ENCODE peak calls at places on chromosomes 4 and X, in nine cellular contexts. Y is H9; C is epithelial cell of proximal tubule; G is BE2C; K is cardiac muscle cell; V is brain microvascular endothelial cell; N is AG09309; O is ovary; I is CD8-positive, alpha-beta T cell. M is an unnamed sample.
A peak's percentile ranks its signal among the peaks of the same experiment; 100 is the strongest.

GRCh38 chrX:107775000-107775733 is 420 bp downstream of the TSC22D3 start:
- DNase-seq in Y (no peak), C (no peak), G (no peak), K (no peak), V (no peak), N (no peak), O (no peak), I (no peak), M (no peak)

GRCh38 chrX:97850911-97851310 is 967.2 kb downstream of the RPA4 start:
- DNase-seq in Y (no peak), C (no peak), G (no peak), K (no peak), V (no peak), N (no peak), O (no peak), I (no peak), M (no peak)

GRCh38 chr4:154467886-154468285 is 23.7 kb downstream of the DCHS2 start:
- DNase-seq in Y (no peak), C (no peak), G (no peak), K (no peak), V (no peak), N (no peak), O (no peak), I (no peak), M (no peak)

GRCh38 chr4:110587666-110588285 is 35.1 kb downstream of the PITX2 start:
- DNase-seq in Y (peak; percentile 59), C (no peak), G (no peak), K (no peak), V (no peak), N (no peak), O (no peak), I (no peak), M (no peak)

GRCh38 chr4:25552580-25553271 is 102.9 kb upstream of the SLC34A2 start:
- DNase-seq in Y (no peak), C (no peak), G (no peak), K (peak; percentile 11), V (no peak), N (no peak), O (no peak), I (no peak), M (no peak)

GRCh38 chrX:120457766-120458180 is 11.3 kb downstream of the LAMP2 start:
- DNase-seq in Y (no peak), C (peak; percentile 62), G (no peak), K (peak; percentile 81), V (peak; percentile 43), N (peak; percentile 67), O (no peak), I (no peak), M (no peak)

GRCh38 chr4:129455462-129455861 is 359.5 kb downstream of the C4orf33 start:
- DNase-seq in Y (no peak), C (no peak), G (peak; percentile 78), K (peak; percentile 1), V (no peak), N (no peak), O (no peak), I (no peak), M (no peak)

GRCh38 chrX:12269484-12269883 is 131.2 kb downstream of the FRMPD4 start:
- DNase-seq in Y (no peak), C (no peak), G (no peak), K (no peak), V (no peak), N (no peak), O (no peak), I (no peak), M (no peak)

GRCh38 chr4:134201216-134202098 is at the start of gene PABPC4L:
- DNase-seq in Y (peak; percentile 62), C (no peak), G (peak; percentile 68), K (peak; percentile 89), V (peak; percentile 48), N (no peak), O (peak; percentile 12), I (no peak), M (peak; percentile 30)

GRCh38 chr4:182142146-182143085 is 100.8 kb upstream of the TENM3 start:
- DNase-seq in Y (peak; percentile 70), C (no peak), G (no peak), K (peak; percentile 58), V (no peak), N (no peak), O (no peak), I (no peak), M (peak; percentile 32)

GRCh38 chr4:145533011-145533410 is 51.4 kb downstream of the SMAD1 start:
- DNase-seq in Y (no peak), C (no peak), G (no peak), K (no peak), V (no peak), N (no peak), O (no peak), I (no peak), M (no peak)

GRCh38 chrX:17967888-17968287 is 106.8 kb upstream of the RAI2 start:
- DNase-seq in Y (no peak), C (no peak), G (no peak), K (no peak), V (no peak), N (no peak), O (no peak), I (no peak), M (no peak)

GRCh38 chr4:7333024-7333780 is 101.5 kb downstream of the PSAPL1 start:
- DNase-seq in Y (no peak), C (no peak), G (no peak), K (no peak), V (no peak), N (no peak), O (no peak), I (no peak), M (no peak)

GRCh38 chr4:85708468-85708867 is 233.5 kb downstream of the ARHGAP24 start:
- DNase-seq in Y (no peak), C (no peak), G (no peak), K (peak; percentile 11), V (no peak), N (no peak), O (no peak), I (no peak), M (no peak)

GRCh38 chr4:43411226-43411625 is 518.7 kb downstream of the GRXCR1 start:
- DNase-seq in Y (no peak), C (no peak), G (no peak), K (no peak), V (no peak), N (no peak), O (no peak), I (no peak), M (no peak)

GRCh38 chr4:155952546-155952945 is 1.1 kb downstream of the CTSO start:
- DNase-seq in Y (no peak), C (no peak), G (no peak), K (peak; percentile 60), V (no peak), N (no peak), O (no peak), I (no peak), M (no peak)

GRCh38 chr4:118765399-118765798 is 70.5 kb downstream of the SEC24D start:
- DNase-seq in Y (no peak), C (peak; percentile 68), G (no peak), K (peak; percentile 97), V (peak; percentile 89), N (peak; percentile 99), O (no peak), I (no peak), M (no peak)

GRCh38 chrX:139936259-139936658 is 3.4 kb upstream of the ATP11C start:
- DNase-seq in Y (no peak), C (no peak), G (no peak), K (no peak), V (no peak), N (no peak), O (no peak), I (no peak), M (no peak)

GRCh38 chr4:188025476-188025875 is 29.9 kb downstream of the ZFP42 start:
- DNase-seq in Y (no peak), C (no peak), G (no peak), K (no peak), V (no peak), N (no peak), O (no peak), I (no peak), M (no peak)

GRCh38 chrX:76427560-76428242 is at the start of gene MAGEE1:
- DNase-seq in Y (peak; percentile 82), C (no peak), G (peak; percentile 74), K (peak; percentile 64), V (peak; percentile 37), N (peak; percentile 10), O (peak; percentile 75), I (peak; percentile 77), M (peak; percentile 59)

GRCh38 chrX:82813671-82814078 is 694.4 kb upstream of the POU3F4 start:
- DNase-seq in Y (no peak), C (peak; percentile 93), G (no peak), K (peak; percentile 0), V (peak; percentile 0), N (no peak), O (no peak), I (no peak), M (no peak)

GRCh38 chr4:172546782-172547181 is 621.8 kb upstream of the GALNT7 start:
- DNase-seq in Y (no peak), C (no peak), G (no peak), K (no peak), V (no peak), N (no peak), O (no peak), I (no peak), M (no peak)

GRCh38 chr4:172547724-172548123 is 620.9 kb upstream of the GALNT7 start:
- DNase-seq in Y (no peak), C (no peak), G (no peak), K (no peak), V (no peak), N (no peak), O (no peak), I (no peak), M (no peak)

GRCh38 chr4:172543249-172543648 is 625.4 kb upstream of the GALNT7 start:
- DNase-seq in Y (peak; percentile 33), C (no peak), G (no peak), K (no peak), V (no peak), N (no peak), O (no peak), I (no peak), M (no peak)
- TF ChIP-seq CTCF in Y (peak; percentile 69), C (peak; percentile 28), G (peak; percentile 8), K (no peak), V (no peak), N (no peak), O (no peak), I (no peak), M (no peak)

GRCh38 chrX:129793604-129794191 is 13.9 kb downstream of the SASH3 start:
- DNase-seq in Y (no peak), C (no peak), G (no peak), K (no peak), V (no peak), N (no peak), O (no peak), I (no peak), M (no peak)
- TF ChIP-seq CTCF in Y (no peak), C (no peak), G (no peak), K (no peak), V (no peak), N (no peak), O (no peak), I (no peak), M (no peak)

GRCh38 chr4:53800741-53801140 is 209.5 kb upstream of the LNX1 start:
- DNase-seq in Y (no peak), C (no peak), G (no peak), K (no peak), V (no peak), N (no peak), O (no peak), I (no peak), M (no peak)
- TF ChIP-seq CTCF in Y (no peak), C (no peak), G (no peak), K (no peak), V (no peak), N (no peak), O (no peak), I (no peak), M (no peak)

GRCh38 chrX:133215747-133216146 is 2.4 kb downstream of the TFDP3 start:
- DNase-seq in Y (no peak), C (no peak), G (peak; percentile 6), K (peak; percentile 8), V (peak; percentile 7), N (no peak), O (no peak), I (no peak), M (no peak)
- TF ChIP-seq CTCF in Y (peak; percentile 73), C (peak; percentile 60), G (peak; percentile 33), K (peak; percentile 17), V (peak; percentile 50), N (peak; percentile 46), O (no peak), I (no peak), M (peak; percentile 56)

M was measured in progenitor cell of endocrine pancreas.